ENCODE peak calls at places on chromosome 1, in nine cellular contexts. J is neural crest cell, W is progenitor cell of endocrine pancreas, L is astrocyte of the spinal cord, V is neural progenitor cell, P is fibroblast of lung, X is GM13977, H is body of pancreas, Z is OCI-LY7. E is an unnamed sample.

GRCh38 chr1:206588492-206588891 is 23.8 kb downstream of the EIF2D start:
- DNase-seq in L (no peak), W (no peak), V (no peak), P (peak), Z (no peak), J (no peak), H (no peak), X (no peak), E (no peak)

GRCh38 chr1:75129660-75130311 is 4.4 kb upstream of the LHX8 start:
- DNase-seq in X (no peak), H (no peak), P (no peak), J (no peak), V (no peak), Z (no peak), L (no peak), W (no peak), E (no peak)

GRCh38 chr1:56526571-56527174 is 52.7 kb downstream of the PLPP3 start:
- DNase-seq in V (no peak), L (no peak), P (peak), W (no peak), J (no peak), X (no peak), Z (peak), H (no peak), E (no peak)

GRCh38 chr1:8025061-8025670 is 943 bp downstream of the ERRFI1 start:
- DNase-seq in V (peak), W (no peak), P (peak), X (no peak), H (no peak), Z (no peak), L (peak), J (no peak), E (no peak)

GRCh38 chr1:206470692-206471414 is 577 bp downstream of the IKBKE start:
- DNase-seq in Z (peak), X (peak), W (no peak), H (peak), J (no peak), V (peak), L (peak), P (peak), E (no peak)

GRCh38 chr1:32904797-32905196 is 3.6 kb upstream of the TMEM54 start:
- DNase-seq in X (no peak), Z (no peak), L (no peak), J (no peak), P (no peak), W (no peak), V (no peak), H (no peak), E (no peak)

GRCh38 chr1:153612755-153613331 is at the start of gene S100A16:
- DNase-seq in Z (no peak), P (peak), H (peak), V (no peak), L (peak), W (peak), J (no peak), X (no peak), E (no peak)

GRCh38 chr1:40341509-40342380 is 24.7 kb upstream of the COL9A2 start:
- DNase-seq in V (no peak), P (no peak), L (no peak), H (no peak), Z (peak), W (no peak), X (no peak), J (no peak), E (no peak)

GRCh38 chr1:199684686-199685273 is 342.7 kb upstream of the NR5A2 start:
- DNase-seq in W (no peak), H (peak), P (peak), V (peak), L (peak), Z (peak), J (peak), X (peak), E (no peak)

GRCh38 chr1:22370190-22370498 is 81.5 kb upstream of the ZBTB40 start:
- DNase-seq in J (no peak), H (no peak), P (no peak), W (no peak), V (no peak), Z (no peak), X (no peak), L (no peak), E (no peak)

GRCh38 chr1:229402993-229403392 is 30.9 kb downstream of the ACTA1 start:
- DNase-seq in W (no peak), P (no peak), V (no peak), X (no peak), L (no peak), Z (no peak), H (no peak), J (no peak), E (no peak)

GRCh38 chr1:93595266-93595665 is 86.4 kb downstream of the BCAR3 start:
- DNase-seq in P (peak), V (no peak), Z (no peak), W (no peak), H (no peak), J (no peak), X (no peak), L (peak), E (no peak)

GRCh38 chr1:84847253-84848247 is 45.5 kb downstream of the LPAR3 start:
- DNase-seq in Z (no peak), V (no peak), H (peak), W (no peak), L (peak), J (no peak), P (peak), X (no peak), E (no peak)

GRCh38 chr1:33836911-33837310 is 27.0 kb upstream of the HMGB4 start:
- DNase-seq in H (no peak), V (no peak), Z (no peak), P (peak), J (no peak), W (no peak), L (no peak), X (no peak), E (no peak)

GRCh38 chr1:175857756-175858155 is 114.4 kb upstream of the TNR start:
- DNase-seq in L (no peak), J (no peak), W (no peak), P (no peak), Z (no peak), V (peak), X (no peak), H (no peak), E (no peak)

GRCh38 chr1:108816049-108816882 is 40.6 kb downstream of the AKNAD1 start:
- DNase-seq in W (no peak), V (peak), L (peak), Z (no peak), J (peak), H (peak), P (peak), X (no peak), E (no peak)

GRCh38 chr1:91501527-91501859 is 842 bp downstream of the CDC7 start:
- DNase-seq in X (peak), P (peak), L (peak), W (no peak), V (no peak), H (no peak), Z (peak), J (no peak), E (no peak)

GRCh38 chr1:214859647-214860046 is 222.9 kb upstream of the KCNK2 start:
- DNase-seq in V (no peak), Z (no peak), P (no peak), W (no peak), L (no peak), H (no peak), J (no peak), X (no peak), E (no peak)

DNA sequence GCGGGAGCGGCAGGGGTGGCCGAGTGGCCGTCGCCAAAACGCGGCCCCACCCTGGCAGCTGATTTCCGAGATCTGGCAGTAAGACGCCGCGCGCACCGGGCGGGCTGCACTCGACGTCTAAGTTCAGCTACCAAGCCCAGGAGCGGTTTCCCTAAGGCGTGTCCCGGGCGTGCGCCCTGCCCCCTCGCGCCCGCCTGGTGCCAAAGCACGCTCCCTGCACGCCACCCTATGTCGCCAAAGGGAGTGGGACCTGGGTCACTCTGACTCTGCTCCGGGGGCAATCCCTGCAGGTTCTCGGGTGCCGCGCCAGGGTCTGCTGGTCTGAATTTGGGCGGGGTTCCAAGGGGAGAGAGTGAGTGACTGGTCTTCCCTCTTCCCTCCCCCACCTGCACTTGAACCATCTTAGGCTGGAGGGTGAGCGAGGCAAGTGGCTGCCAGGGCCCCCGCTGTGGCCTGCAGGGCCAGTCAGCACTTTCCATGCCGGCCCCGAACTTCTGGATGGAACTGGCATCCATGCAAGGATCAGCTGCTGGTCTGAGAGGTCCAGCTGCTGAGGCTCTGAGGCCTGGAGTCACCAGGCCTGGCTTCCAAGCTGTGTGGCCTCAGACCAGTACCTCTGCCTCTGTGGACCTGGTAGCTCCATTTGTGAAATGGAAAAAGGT is at the start of gene LRRC38:
- DNase-seq in X (no peak), V (peak), Z (no peak), W (no peak), L (no peak), H (no peak), J (peak), P (no peak), E (no peak)
- TF ChIP-seq CTCF in X (no peak), V (peak), Z (no peak), W (peak), L (no peak), H (no peak), J (peak), P (no peak), E (peak)

GRCh38 chr1:66357478-66358197 is 176.3 kb upstream of the SGIP1 start:
- DNase-seq in J (no peak), H (no peak), Z (no peak), X (no peak), V (no peak), W (no peak), P (no peak), L (no peak), E (no peak)

GRCh38 chr1:66356605-66357004 is 177.3 kb upstream of the SGIP1 start:
- DNase-seq in J (no peak), V (peak), W (no peak), Z (no peak), L (no peak), H (no peak), X (no peak), P (no peak), E (no peak)

GRCh38 chr1:66359815-66360214 is 174.1 kb upstream of the SGIP1 start:
- DNase-seq in V (no peak), L (no peak), X (no peak), H (no peak), J (no peak), P (no peak), Z (no peak), W (no peak), E (no peak)

GRCh38 chr1:66364578-66365391 is 169.2 kb upstream of the SGIP1 start:
- DNase-seq in X (no peak), Z (no peak), H (no peak), L (no peak), J (no peak), P (peak), W (no peak), V (no peak), E (no peak)

DNA sequence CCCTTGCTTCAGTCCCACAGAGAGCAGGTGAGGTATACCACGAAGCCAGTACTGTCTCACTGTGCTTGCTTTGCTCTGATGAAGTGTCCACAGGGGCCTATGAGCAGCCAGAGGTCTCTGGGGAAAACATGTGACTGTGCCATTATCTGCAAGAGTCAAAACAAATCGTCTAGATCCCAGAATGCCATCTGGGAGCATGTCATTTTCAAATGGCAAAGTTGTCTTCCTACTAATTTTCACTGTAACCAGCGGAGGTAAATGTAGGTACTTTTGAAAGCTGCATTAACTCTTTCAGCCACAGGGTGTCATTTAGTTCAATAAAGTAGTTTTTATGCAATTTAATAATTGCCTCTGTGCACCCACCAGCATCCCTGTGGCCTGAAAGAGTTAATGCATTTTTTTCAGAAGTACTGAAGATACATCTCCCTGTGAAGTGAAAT is 173.6 kb upstream of the SGIP1 start:
- DNase-seq in H (no peak), X (no peak), L (no peak), P (no peak), W (no peak), V (no peak), J (no peak), Z (peak), E (no peak)
- TF ChIP-seq CTCF in H (no peak), X (peak), L (no peak), P (no peak), W (peak), V (peak), J (peak), Z (peak), E (peak)

GRCh38 chr1:53945183-53945432 is 391 bp downstream of the IFT25 start:
- DNase-seq in P (no peak), J (no peak), W (no peak), L (no peak), V (no peak), X (peak), H (no peak), Z (no peak), E (no peak)

GRCh38 chr1:53948291-53948690 is 2.1 kb downstream of the LRRC42 start:
- DNase-seq in J (no peak), X (no peak), H (no peak), Z (no peak), V (no peak), L (no peak), W (no peak), P (no peak), E (no peak)

GRCh38 chr1:53945433-53946251 is at the start of gene IFT25:
- DNase-seq in Z (peak), W (peak), X (peak), P (peak), H (peak), J (peak), V (peak), L (peak), E (peak)

GRCh38 chr1:53947172-53947835 is 1.2 kb downstream of the LRRC42 start:
- DNase-seq in X (no peak), W (no peak), Z (no peak), J (no peak), L (no peak), V (no peak), P (no peak), H (no peak), E (no peak)

GRCh38 chr1:53946252-53947171 is at the start of gene LRRC42:
- DNase-seq in H (no peak), Z (peak), V (peak), L (no peak), X (peak), J (no peak), P (no peak), W (no peak), E (peak)
- TF ChIP-seq CTCF in H (peak), Z (peak), V (peak), L (peak), X (peak), J (no peak), P (no peak), W (no peak), E (no peak)

DNA sequence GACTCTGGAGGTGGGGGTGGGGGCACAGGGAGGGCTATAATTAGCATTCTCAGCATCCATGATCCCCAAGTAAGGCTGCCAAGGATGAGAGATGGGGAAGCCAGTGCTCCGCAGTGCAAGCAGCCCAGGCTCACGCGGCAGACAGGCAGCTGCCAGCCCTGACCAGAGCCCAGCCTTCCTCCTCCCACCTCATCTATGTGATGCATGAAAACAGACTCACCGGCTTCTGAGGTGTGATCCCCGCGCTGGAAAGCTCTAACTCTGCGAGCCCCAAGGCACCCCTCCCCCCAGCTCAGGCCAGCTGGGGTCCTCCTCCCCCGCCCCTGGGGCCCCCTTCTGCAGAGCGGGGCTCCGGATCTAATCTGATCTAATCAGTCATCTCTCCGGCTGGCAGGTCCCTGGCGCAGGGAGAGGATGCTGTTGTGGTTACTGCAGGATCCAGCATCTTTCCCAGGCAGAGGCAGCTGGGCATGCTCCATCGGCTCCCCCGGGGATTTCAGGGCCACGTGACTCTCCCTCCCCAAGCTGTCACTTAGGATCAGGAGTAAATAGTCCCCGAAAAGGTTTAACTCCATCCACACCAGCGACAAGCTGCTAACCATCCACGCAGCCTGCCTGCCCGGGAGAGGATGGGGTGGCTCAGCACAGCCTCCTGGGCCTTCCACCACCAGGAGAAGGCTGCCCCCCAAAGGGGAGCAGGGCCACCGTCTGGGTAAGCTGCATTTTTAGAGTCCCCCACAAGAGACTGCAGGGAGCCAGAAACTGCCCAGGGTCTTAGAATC is at the start of gene PLEKHA6:
- DNase-seq in V (peak), P (peak), J (no peak), Z (no peak), W (no peak), L (no peak), X (no peak), H (no peak), E (peak)
- TF ChIP-seq CTCF in V (peak), P (peak), J (peak), Z (peak), W (peak), L (peak), X (no peak), H (no peak), E (peak)

GRCh38 chr1:177190308-177190970 is 19.7 kb downstream of the BRINP2 start:
- DNase-seq in X (no peak), H (no peak), Z (no peak), V (no peak), W (no peak), L (no peak), J (no peak), P (no peak), E (no peak)

GRCh38 chr1:177183801-177184200 is 13.0 kb downstream of the BRINP2 start:
- DNase-seq in P (no peak), Z (no peak), L (no peak), J (no peak), V (no peak), W (no peak), X (no peak), H (no peak), E (no peak)

GRCh38 chr1:177181280-177181630 is 10.5 kb downstream of the BRINP2 start:
- DNase-seq in J (no peak), P (no peak), W (no peak), L (no peak), Z (no peak), V (peak), H (no peak), X (no peak), E (peak)

GRCh38 chr1:177181631-177182291 is 11.0 kb downstream of the BRINP2 start:
- DNase-seq in J (peak), V (peak), W (peak), L (peak), P (peak), H (peak), Z (peak), X (peak), E (peak)

GRCh38 chr1:177185209-177185608 is 14.5 kb downstream of the BRINP2 start:
- DNase-seq in J (no peak), L (no peak), Z (no peak), P (no peak), H (peak), W (no peak), V (peak), X (no peak), E (no peak)
- TF ChIP-seq CTCF in J (peak), L (peak), Z (peak), P (peak), H (peak), W (peak), V (peak), X (no peak), E (peak)

DNA sequence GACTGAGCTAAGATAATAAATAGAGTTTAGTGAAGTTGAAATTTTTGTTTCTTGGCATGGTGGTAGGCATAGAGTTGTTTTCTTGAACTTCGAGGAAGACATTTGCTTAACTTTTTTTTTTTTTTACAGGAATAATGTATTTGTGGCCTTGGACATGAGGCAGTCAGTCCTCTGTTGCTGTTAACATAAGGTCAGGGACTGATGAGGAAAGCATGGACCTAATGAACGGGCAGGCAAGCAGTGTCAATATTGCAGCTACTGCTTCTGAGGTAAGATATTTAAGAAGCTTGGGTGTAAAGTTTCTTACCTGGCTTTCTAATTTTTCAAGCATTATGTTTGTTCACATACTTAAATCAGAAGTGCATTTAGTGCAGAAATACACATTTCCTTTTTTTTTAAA is 51.5 kb downstream of the RALGPS2 start:
- DNase-seq in Z (no peak), J (no peak), P (no peak), X (no peak), H (no peak), W (no peak), V (no peak), L (no peak), E (no peak)
- TF ChIP-seq CTCF in Z (no peak), J (no peak), P (no peak), X (no peak), H (no peak), W (no peak), V (no peak), L (no peak), E (no peak)

E was measured in D721Med.